ENCODE peak calls at places on chromosomes 3 and 15, in eight cellular contexts. V, T, L, B, P, Q, F and K are unnamed samples.

GRCh38 chr3:194323785-194324735 is 27.1 kb downstream of the CPN2 start:
- DNase-seq in V (peak; percentile 97), T (no peak), L (peak; percentile 59), B (peak; percentile 40), P (no peak), Q (no peak), F (no peak), K (peak; percentile 86)

GRCh38 chr3:141181191-141181590 is 50.4 kb upstream of the PXYLP1 start:
- DNase-seq in V (no peak), T (no peak), L (no peak), B (no peak), P (no peak), Q (no peak), F (no peak), K (no peak)

GRCh38 chr3:19151171-19151570 is 2.9 kb downstream of the KCNH8 start:
- DNase-seq in V (no peak), T (no peak), L (no peak), B (no peak), P (no peak), Q (no peak), F (no peak), K (no peak)

GRCh38 chr3:127787556-127787955 is 34.8 kb downstream of the MGLL start:
- DNase-seq in V (peak; percentile 42), T (no peak), L (peak; percentile 10), B (no peak), P (no peak), Q (no peak), F (no peak), K (no peak)

GRCh38 chr3:13069495-13069894 is 3.7 kb downstream of the IQSEC1 start:
- DNase-seq in V (no peak), T (no peak), L (peak; percentile 82), B (no peak), P (no peak), Q (no peak), F (peak; percentile 59), K (no peak)

GRCh38 chr3:111729087-111729846 is 129.8 kb upstream of the PHLDB2 start:
- DNase-seq in V (peak; percentile 79), T (peak; percentile 89), L (peak; percentile 51), B (no peak), P (no peak), Q (peak; percentile 18), F (no peak), K (peak; percentile 79)

GRCh38 chr3:136350132-136350531 is 100.0 kb downstream of the PCCB start:
- DNase-seq in V (no peak), T (peak; percentile 98), L (no peak), B (no peak), P (no peak), Q (no peak), F (no peak), K (peak; percentile 90)

GRCh38 chr3:186596568-186597287 is 16.1 kb upstream of the AHSG start:
- DNase-seq in V (no peak), T (peak; percentile 62), L (no peak), B (peak; percentile 48), P (no peak), Q (no peak), F (no peak), K (peak; percentile 57)

GRCh38 chr3:188001926-188002325 is 152.0 kb upstream of the LPP start:
- DNase-seq in V (no peak), T (no peak), L (no peak), B (no peak), P (no peak), Q (no peak), F (no peak), K (no peak)

GRCh38 chr3:7144696-7145308 is 283.9 kb downstream of the GRM7 start:
- DNase-seq in V (no peak), T (no peak), L (no peak), B (peak; percentile 80), P (peak; percentile 4), Q (no peak), F (no peak), K (peak; percentile 45)

GRCh38 chr3:160694345-160694744 is 17.4 kb downstream of the ARL14 start:
- DNase-seq in V (no peak), T (no peak), L (no peak), B (no peak), P (no peak), Q (no peak), F (no peak), K (no peak)

GRCh38 chr3:196754215-196754937 is 14.7 kb downstream of the PAK2 start:
- DNase-seq in V (no peak), T (peak; percentile 67), L (no peak), B (no peak), P (no peak), Q (no peak), F (no peak), K (no peak)

GRCh38 chr3:44476181-44476599 is 1.3 kb downstream of the ZNF445 start:
- DNase-seq in V (no peak), T (peak; percentile 68), L (no peak), B (no peak), P (no peak), Q (no peak), F (peak; percentile 29), K (peak; percentile 4)

GRCh38 chr3:141546586-141546985 is 59.8 kb downstream of the RASA2 start:
- DNase-seq in V (no peak), T (no peak), L (no peak), B (no peak), P (no peak), Q (no peak), F (no peak), K (no peak)

GRCh38 chr3:132394334-132394733 is 23.0 kb upstream of the DNAJC13 start:
- DNase-seq in V (peak; percentile 49), T (peak; percentile 54), L (no peak), B (no peak), P (no peak), Q (no peak), F (no peak), K (no peak)

GRCh38 chr15:27601239-27601942 is 497.7 kb downstream of the OCA2 start:
- DNase-seq in V (no peak), T (peak; percentile 15), L (no peak), B (peak; percentile 24), P (no peak), Q (no peak), F (no peak), K (no peak)

GRCh38 chr15:76285241-76285825 is 25.9 kb downstream of the ETFA start:
- DNase-seq in V (no peak), T (peak; percentile 36), L (no peak), B (no peak), P (no peak), Q (no peak), F (no peak), K (peak; percentile 44)
- TF ChIP-seq CTCF in V (peak; percentile 35), T (peak; percentile 71), L (no peak), B (peak; percentile 50), P (peak; percentile 58), Q (no peak), F (peak; percentile 45), K (peak; percentile 43)

GRCh38 chr3:99702953-99703352 is 64.6 kb downstream of the COL8A1 start:
- DNase-seq in V (no peak), T (no peak), L (no peak), B (no peak), P (no peak), Q (no peak), F (no peak), K (no peak)

GRCh38 chr3:99706410-99706809 is 68.0 kb downstream of the COL8A1 start:
- DNase-seq in V (no peak), T (peak; percentile 57), L (no peak), B (no peak), P (no peak), Q (no peak), F (no peak), K (no peak)

GRCh38 chr3:99700637-99701268 is 62.4 kb downstream of the COL8A1 start:
- DNase-seq in V (no peak), T (peak; percentile 91), L (no peak), B (no peak), P (no peak), Q (no peak), F (no peak), K (peak; percentile 51)

GRCh38 chr3:99703535-99703934 is 65.1 kb downstream of the COL8A1 start:
- DNase-seq in V (no peak), T (no peak), L (no peak), B (no peak), P (no peak), Q (no peak), F (no peak), K (no peak)

GRCh38 chr3:99704417-99704816 is 66.0 kb downstream of the COL8A1 start:
- DNase-seq in V (no peak), T (peak; percentile 45), L (no peak), B (no peak), P (no peak), Q (no peak), F (no peak), K (no peak)
- TF ChIP-seq CTCF in V (no peak), T (peak; percentile 37), L (no peak), B (no peak), P (no peak), Q (no peak), F (no peak), K (no peak)

GRCh38 chr3:143298886-143299535 is 179.4 kb downstream of the CHST2 start:
- DNase-seq in V (no peak), T (no peak), L (no peak), B (peak; percentile 22), P (no peak), Q (no peak), F (no peak), K (no peak)

GRCh38 chr3:143301502-143301901 is 181.9 kb downstream of the CHST2 start:
- DNase-seq in V (no peak), T (no peak), L (no peak), B (no peak), P (no peak), Q (no peak), F (no peak), K (no peak)

GRCh38 chr3:143301031-143301430 is 181.5 kb downstream of the CHST2 start:
- DNase-seq in V (no peak), T (no peak), L (no peak), B (no peak), P (no peak), Q (no peak), F (no peak), K (no peak)

GRCh38 chr3:143306419-143306818 is 186.8 kb downstream of the CHST2 start:
- DNase-seq in V (no peak), T (peak; percentile 35), L (peak; percentile 81), B (no peak), P (no peak), Q (no peak), F (no peak), K (peak; percentile 70)

DNA sequence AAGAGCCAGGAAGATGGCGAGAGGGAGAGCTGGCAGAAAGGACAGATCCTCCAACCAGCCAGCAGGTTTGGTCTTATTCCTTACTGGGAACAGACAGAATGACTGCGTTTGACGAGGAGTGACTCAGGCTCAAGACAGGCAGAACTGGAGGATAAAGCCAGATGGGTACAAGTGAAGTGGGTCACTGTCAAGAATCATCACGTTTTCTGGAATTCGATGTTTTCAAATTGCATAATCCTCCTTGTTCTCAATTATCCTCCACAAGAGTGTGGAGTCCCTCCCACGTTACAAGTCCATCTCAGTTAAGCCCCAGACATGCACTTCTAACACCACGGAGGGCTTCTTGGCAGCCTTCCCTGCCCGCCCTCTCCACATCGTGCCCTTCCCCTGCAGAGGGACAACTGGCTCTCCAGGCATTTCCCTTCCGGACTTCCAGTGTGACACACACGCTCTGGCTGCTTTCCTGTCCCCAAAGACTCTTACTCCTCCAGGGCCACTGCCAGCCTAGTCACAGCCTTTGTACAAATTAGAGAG is 183.1 kb downstream of the CHST2 start:
- DNase-seq in V (peak; percentile 73), T (peak; percentile 76), L (peak; percentile 47), B (no peak), P (no peak), Q (no peak), F (no peak), K (peak; percentile 91)
- TF ChIP-seq CTCF in V (no peak), T (no peak), L (no peak), B (no peak), P (no peak), Q (no peak), F (no peak), K (no peak)

GRCh38 chr3:119810018-119810435 is 28.1 kb downstream of the NR1I2 start:
- DNase-seq in V (no peak), T (peak; percentile 30), L (peak; percentile 70), B (no peak), P (no peak), Q (no peak), F (peak; percentile 51), K (no peak)
- TF ChIP-seq CTCF in V (no peak), T (peak; percentile 38), L (no peak), B (no peak), P (no peak), Q (no peak), F (peak; percentile 64), K (no peak)